ENCODE peak calls at places on chromosomes 16 and 17, in eight cellular contexts. L, O, U, S, H, P, K and D are unnamed samples.
A peak's percentile ranks its signal among the peaks of the same experiment; 100 is the strongest.

GRCh38 chr17:55964191-55964590 is 189.1 kb upstream of the ANKFN1 start:
- DNase-seq in L (no peak), S (no peak), P (no peak), K (no peak), H (no peak), U (no peak), O (no peak), D (no peak)

GRCh38 chr17:76687278-76688164 is 23.2 kb downstream of the MXRA7 start:
- DNase-seq in O (no peak), H (no peak), U (no peak), K (no peak), S (no peak), P (no peak), L (no peak), D (no peak)

GRCh38 chr17:77564278-77564920 is 394.1 kb upstream of the TNRC6C start:
- DNase-seq in H (no peak), U (no peak), P (no peak), L (no peak), S (no peak), O (no peak), K (no peak), D (no peak)

GRCh38 chr17:75036643-75037268 is 10.0 kb downstream of the ATP5PD start:
- DNase-seq in L (peak; percentile 64), O (no peak), U (no peak), P (peak; percentile 86), K (peak; percentile 74), H (peak; percentile 89), S (no peak), D (peak; percentile 78)

GRCh38 chr16:12294471-12294870 is 317.9 kb downstream of the SNX29 start:
- DNase-seq in O (no peak), L (no peak), S (no peak), P (no peak), K (no peak), H (no peak), U (no peak), D (no peak)

GRCh38 chr17:75830168-75831031 is 13.8 kb downstream of the UNC13D start:
- DNase-seq in S (no peak), O (no peak), P (peak; percentile 83), L (no peak), H (no peak), U (peak; percentile 69), K (no peak), D (no peak)

GRCh38 chr16:71762186-71762585 is 37.7 kb upstream of the PHLPP2 start:
- DNase-seq in O (no peak), L (no peak), P (no peak), H (no peak), S (peak; percentile 11), K (no peak), U (no peak), D (no peak)

GRCh38 chr17:62703269-62703775 is 75.9 kb downstream of the MRC2 start:
- DNase-seq in K (peak; percentile 59), S (no peak), U (no peak), P (no peak), O (no peak), L (peak; percentile 77), H (no peak), D (no peak)

GRCh38 chr17:20944014-20944905 is 98.6 kb downstream of the USP22 start:
- DNase-seq in H (peak; percentile 36), L (peak; percentile 38), U (no peak), O (peak; percentile 49), S (no peak), P (peak; percentile 76), K (peak; percentile 90), D (no peak)

GRCh38 chr16:16004314-16004749 is 54.9 kb downstream of the ABCC1 start:
- DNase-seq in H (no peak), L (no peak), O (no peak), S (no peak), P (no peak), K (no peak), U (no peak), D (no peak)

GRCh38 chr17:68660302-68660701 is 59.1 kb upstream of the FAM20A start:
- DNase-seq in L (no peak), S (no peak), P (no peak), H (no peak), U (no peak), O (no peak), K (no peak), D (no peak)

GRCh38 chr17:72205357-72205756 is 84.5 kb downstream of the SOX9 start:
- DNase-seq in L (no peak), U (peak; percentile 24), P (no peak), K (no peak), O (no peak), S (no peak), H (no peak), D (no peak)

GRCh38 chr17:79980246-79981043 is 55.2 kb downstream of the TBC1D16 start:
- DNase-seq in K (no peak), S (no peak), L (no peak), O (no peak), U (no peak), H (no peak), P (peak; percentile 12), D (no peak)

GRCh38 chr16:14057878-14058382 is 13.2 kb upstream of the MRTFB start:
- DNase-seq in H (no peak), U (no peak), P (no peak), K (no peak), L (no peak), S (no peak), O (no peak), D (no peak)

GRCh38 chr17:65918921-65919546 is 272.9 kb downstream of the CEP112 start:
- DNase-seq in H (no peak), U (no peak), O (no peak), L (no peak), P (no peak), K (no peak), S (no peak), D (no peak)
- TF ChIP-seq CTCF in H (no peak), U (no peak), O (no peak), L (no peak), P (no peak), K (no peak), S (peak; percentile 33), D (no peak)

GRCh38 chr17:31696184-31696602 is 162.9 kb downstream of the COPRS start:
- DNase-seq in P (peak; percentile 33), S (peak; percentile 93), L (no peak), K (peak; percentile 50), H (no peak), U (peak; percentile 27), O (no peak), D (no peak)
- TF ChIP-seq CTCF in P (no peak), S (peak; percentile 25), L (no peak), K (no peak), H (no peak), U (peak; percentile 30), O (no peak), D (no peak)

GRCh38 chr16:1450218-1450617 is 5.9 kb upstream of the CCDC154 start:
- DNase-seq in K (no peak), O (no peak), S (no peak), U (no peak), P (no peak), H (no peak), L (no peak), D (no peak)
- TF ChIP-seq CTCF in K (no peak), O (no peak), S (no peak), U (no peak), P (no peak), H (no peak), L (no peak), D (no peak)

DNA sequence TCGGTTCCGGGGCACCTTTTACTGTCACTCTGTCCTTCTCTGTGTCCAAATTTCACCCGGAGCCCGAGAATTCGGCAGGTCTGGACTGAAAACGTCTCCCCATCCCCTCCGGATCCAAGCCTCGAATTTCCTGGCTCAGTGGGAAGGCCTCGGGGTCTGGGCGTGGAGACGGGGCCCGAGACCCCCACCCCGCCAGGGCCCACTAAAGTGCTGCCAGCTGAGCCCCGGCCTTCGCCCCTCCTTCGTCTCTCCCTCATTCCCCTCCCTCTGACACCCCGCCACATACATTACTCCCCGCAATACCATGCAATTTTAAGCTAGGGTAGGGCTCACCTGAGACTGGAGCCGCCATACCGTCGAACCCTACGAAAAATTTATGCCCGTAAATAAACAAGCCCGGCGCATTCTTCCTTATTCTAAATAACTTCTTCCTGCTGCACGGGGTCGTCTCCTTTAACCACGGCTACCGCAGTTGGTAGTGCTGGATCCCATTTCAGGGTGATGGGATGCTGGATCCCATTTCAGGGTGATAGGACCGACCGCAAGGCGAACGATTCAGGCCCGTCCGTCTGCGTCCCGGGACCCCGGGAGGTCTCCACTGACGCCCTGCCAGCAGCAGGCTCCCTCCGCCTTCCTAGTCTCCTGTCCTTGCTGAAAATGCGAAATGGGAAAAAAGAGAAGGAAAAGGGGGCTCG is 4.4 kb upstream of the OR1F1 start:
- DNase-seq in O (no peak), L (no peak), S (no peak), H (no peak), P (no peak), U (no peak), K (no peak), D (no peak)
- TF ChIP-seq CTCF in O (no peak), L (no peak), S (no peak), H (no peak), P (no peak), U (no peak), K (peak; percentile 16), D (no peak)